ENCODE peak calls at places on chromosomes 4 and X, in seven cellular contexts. T is BE2C, R is endodermal cell, A is transverse colon, F is stomach, B is heart right ventricle, O is HCT116. Q is an unnamed sample.

GRCh38 chr4:148030486-148030885 is 298.6 kb downstream of the ARHGAP10 start:
- DNase-seq in B (no peak), R (no peak), A (no peak), O (no peak), T (no peak), F (no peak), Q (peak; percentile 25)

GRCh38 chrX:46840946-46841740 is 4.3 kb downstream of the RP2 start:
- DNase-seq in F (no peak), O (no peak), R (no peak), T (peak; percentile 17), A (no peak), B (peak; percentile 22), Q (peak; percentile 51)

GRCh38 chr4:140349816-140350215 is 23.6 kb upstream of the SCOC start:
- DNase-seq in T (no peak), F (no peak), R (peak; percentile 79), O (no peak), A (no peak), B (no peak), Q (no peak)

GRCh38 chr4:48667148-48667547 is 112.9 kb downstream of the FRYL start:
- DNase-seq in B (no peak), F (no peak), O (no peak), A (no peak), R (no peak), T (no peak), Q (no peak)

GRCh38 chr4:1055721-1056590 is 44.5 kb downstream of the FGFRL1 start:
- DNase-seq in A (peak; percentile 63), T (peak; percentile 58), R (peak; percentile 87), B (no peak), O (no peak), F (peak; percentile 54), Q (peak; percentile 49)

GRCh38 chr4:8053688-8054449 is 104.7 kb downstream of the ABLIM2 start:
- DNase-seq in F (no peak), A (no peak), T (peak; percentile 46), O (no peak), B (no peak), R (no peak), Q (no peak)

GRCh38 chrX:95055991-95056390 is 1382.0 kb downstream of the FAM133A start:
- DNase-seq in A (no peak), B (no peak), F (no peak), T (no peak), R (peak; percentile 51), O (no peak), Q (no peak)

GRCh38 chr4:109434007-109434792 is 585 bp downstream of the SEC24B start:
- DNase-seq in O (no peak), T (peak; percentile 42), A (peak; percentile 35), R (peak; percentile 69), F (peak; percentile 46), B (peak; percentile 28), Q (peak; percentile 24)

GRCh38 chr4:89899854-89900253 is 5.2 kb downstream of the MMRN1 start:
- DNase-seq in O (no peak), T (no peak), F (no peak), R (no peak), B (no peak), A (no peak), Q (no peak)

GRCh38 chrX:138128025-138128671 is 562.2 kb downstream of the ZIC3 start:
- DNase-seq in F (no peak), O (peak; percentile 1), A (no peak), B (peak; percentile 3), R (peak; percentile 64), T (no peak), Q (peak; percentile 43)

GRCh38 chrX:149962859-149963757 is 24.8 kb upstream of the EOLA2 start:
- DNase-seq in A (peak; percentile 28), R (peak; percentile 68), T (peak; percentile 41), B (peak; percentile 42), F (peak; percentile 58), O (peak; percentile 45), Q (peak; percentile 54)

GRCh38 chr4:56803473-56803872 is 18.0 kb downstream of the SPINK2 start:
- DNase-seq in O (no peak), A (no peak), T (no peak), B (peak; percentile 8), F (no peak), R (no peak), Q (no peak)

GRCh38 chrX:74890676-74891430 is 34.4 kb downstream of the NEXMIF start:
- DNase-seq in T (no peak), R (no peak), F (no peak), A (peak; percentile 20), O (no peak), B (no peak), Q (no peak)

GRCh38 chrX:17788956-17789562 is 51.8 kb downstream of the SCML1 start:
- DNase-seq in A (no peak), O (no peak), B (no peak), T (no peak), F (no peak), R (no peak), Q (no peak)

GRCh38 chr4:5972571-5972970 is 45.7 kb downstream of the C4orf50 start:
- DNase-seq in T (no peak), F (peak; percentile 23), B (no peak), R (no peak), A (no peak), O (no peak), Q (no peak)

GRCh38 chr4:16257611-16258010 is 31.3 kb upstream of the TAPT1 start:
- DNase-seq in F (no peak), O (no peak), A (no peak), R (no peak), T (no peak), B (no peak), Q (no peak)

GRCh38 chr4:181685461-181685860 is 557.7 kb upstream of the TENM3 start:
- DNase-seq in O (no peak), F (no peak), R (no peak), A (no peak), B (no peak), T (no peak), Q (peak; percentile 56)

GRCh38 chr4:73453701-73454005 is 17.6 kb downstream of the AFP start:
- DNase-seq in T (no peak), A (no peak), F (no peak), B (no peak), O (no peak), R (no peak), Q (no peak)

GRCh38 chr4:13601060-13601459 is 26.5 kb downstream of the BOD1L1 start:
- DNase-seq in B (no peak), O (no peak), R (no peak), A (no peak), T (no peak), F (no peak), Q (no peak)

GRCh38 chr4:82851902-82852750 is 38.8 kb downstream of the SEC31A start:
- DNase-seq in R (no peak), F (no peak), B (no peak), T (no peak), A (no peak), O (peak; percentile 33), Q (peak; percentile 42)

GRCh38 chr4:121728798-121729226 is 32.0 kb upstream of the ANXA5 start:
- DNase-seq in A (no peak), O (no peak), B (no peak), R (no peak), T (no peak), F (no peak), Q (peak; percentile 82)

GRCh38 chr4:168485511-168485910 is 5.2 kb upstream of the DDX60L start:
- DNase-seq in O (no peak), A (no peak), T (no peak), F (no peak), B (no peak), R (no peak), Q (no peak)

DNA sequence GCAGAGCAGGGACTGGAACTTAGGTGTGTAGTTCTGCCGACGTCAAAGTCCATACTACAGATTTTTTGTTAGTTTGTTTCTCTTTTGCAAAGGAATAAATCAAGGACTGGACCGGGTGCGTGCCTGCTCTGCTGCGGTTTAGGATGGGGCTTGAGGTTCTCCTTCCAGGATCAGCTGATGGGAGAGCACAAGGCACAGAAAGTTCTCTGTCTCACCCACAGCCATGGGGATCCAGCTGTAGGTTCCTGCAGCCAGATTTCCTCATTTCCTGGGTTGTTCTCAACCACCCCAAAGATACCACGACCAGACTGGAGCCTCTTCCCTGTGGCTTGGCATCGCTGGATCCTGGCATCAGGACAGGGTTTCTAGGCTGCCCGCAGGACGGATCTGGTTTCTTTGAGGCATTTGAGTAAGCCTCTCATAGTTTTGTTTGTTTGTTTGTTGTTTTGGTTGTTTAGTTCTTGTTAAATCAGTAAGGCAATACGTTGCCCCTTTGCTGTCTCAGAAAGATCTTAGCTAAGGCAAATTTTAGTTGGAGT is 789 bp upstream of the SRPX start:
- DNase-seq in F (no peak), T (no peak), A (no peak), B (no peak), O (no peak), R (no peak), Q (no peak)
- H3K4me3 ChIP-seq in F (peak overlapping the region; percentile 58), T (no peak overlapping the region), A (peak overlapping the region; percentile 61), B (peak overlapping the region; percentile 62), O (no peak overlapping the region), R (peak overlapping the region; percentile 78), Q (no peak overlapping the region)

GRCh38 chr4:138630666-138631065 is 384.9 kb upstream of the NOCT start:
- DNase-seq in R (no peak), T (no peak), F (no peak), B (no peak), O (no peak), A (no peak), Q (no peak)
- TF ChIP-seq CTCF in R (no peak), T (no peak), F (no peak), B (no peak), O (no peak), A (no peak), Q (no peak)

GRCh38 chrX:40088803-40089540 is 8.8 kb downstream of the BCOR start:
- DNase-seq in T (no peak), F (no peak), R (peak; percentile 63), A (no peak), B (no peak), O (no peak), Q (no peak)

GRCh38 chrX:40091691-40092421 is 5.9 kb downstream of the BCOR start:
- DNase-seq in O (no peak), R (peak; percentile 85), T (no peak), A (peak; percentile 68), B (no peak), F (no peak), Q (no peak)

GRCh38 chrX:40088299-40088625 is 9.5 kb downstream of the BCOR start:
- DNase-seq in B (no peak), A (no peak), R (peak; percentile 63), T (no peak), O (no peak), F (no peak), Q (no peak)

GRCh38 chrX:40090961-40091360 is 6.8 kb downstream of the BCOR start:
- DNase-seq in A (no peak), T (no peak), F (no peak), B (no peak), O (no peak), R (peak; percentile 74), Q (no peak)

GRCh38 chrX:40090050-40090804 is 7.5 kb downstream of the BCOR start:
- DNase-seq in F (peak; percentile 57), T (no peak), R (peak; percentile 86), A (peak; percentile 43), O (no peak), B (peak; percentile 38), Q (no peak)
- H3K4me3 ChIP-seq in F (peak overlapping the region; percentile 44), T (peak overlapping the region; percentile 29), R (peak overlapping the region; percentile 43), A (peak overlapping the region; percentile 47), O (peak overlapping the region; percentile 61), B (peak overlapping the region; percentile 60), Q (no peak overlapping the region)

DNA sequence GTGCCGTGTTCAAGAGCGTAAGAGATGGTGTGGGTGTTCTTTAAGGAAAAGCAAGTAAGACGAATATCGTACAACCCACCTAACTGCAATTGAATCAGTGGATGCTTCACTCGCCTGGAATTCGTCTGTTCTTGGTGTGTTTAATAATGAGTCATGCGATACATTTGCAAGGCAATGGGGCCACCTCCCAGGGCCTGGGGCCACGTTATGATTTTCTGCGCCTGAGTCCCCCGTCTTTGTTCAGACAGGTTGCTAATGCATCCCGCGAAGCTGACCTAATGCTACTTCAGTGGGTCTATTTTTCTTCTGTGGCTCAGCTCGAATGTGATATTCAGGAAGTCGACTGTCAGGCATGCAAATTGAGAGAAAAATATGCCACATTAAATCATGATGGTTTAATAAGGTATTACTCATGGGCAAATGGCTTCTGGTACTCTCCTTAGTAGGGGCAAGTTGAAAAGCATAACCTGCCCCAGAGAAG is 14.3 kb upstream of the MID1 start:
- DNase-seq in F (no peak), A (no peak), B (no peak), T (peak; percentile 18), R (no peak), O (peak; percentile 81), Q (peak; percentile 96)
- TF ChIP-seq CTCF in F (no peak), A (no peak), B (no peak), T (no peak), R (no peak), O (no peak), Q (no peak)